ENCODE peak calls at places on chromosomes 13 and 19, in seven cellular contexts. Z, M, R, L, V, N and W are unnamed samples.

GRCh38 chr19:13997637-13997962 is 8.5 kb downstream of the RFX1 start:
- DNase-seq in L (no peak), R (no peak), N (no peak), Z (no peak), M (no peak), V (peak), W (no peak)

GRCh38 chr13:44129418-44129817 is 244.2 kb upstream of the SERP2 start:
- DNase-seq in R (no peak), Z (no peak), N (no peak), V (no peak), M (no peak), L (no peak), W (no peak)

GRCh38 chr19:46753420-46754155 is 7.3 kb upstream of the STRN4 start:
- DNase-seq in Z (peak), M (peak), R (peak), V (peak), L (peak), N (no peak), W (no peak)

GRCh38 chr13:114062754-114063153 is 69.7 kb downstream of the RASA3 start:
- DNase-seq in M (no peak), V (no peak), R (no peak), Z (no peak), L (no peak), N (no peak), W (peak)

GRCh38 chr13:38042771-38043170 is 173.2 kb upstream of the TRPC4 start:
- DNase-seq in V (peak), Z (no peak), M (no peak), R (no peak), L (no peak), N (no peak), W (peak)

GRCh38 chr13:22662771-22663170 is 518.0 kb upstream of the SGCG start:
- DNase-seq in V (no peak), N (no peak), L (no peak), Z (no peak), M (no peak), R (no peak), W (no peak)

GRCh38 chr19:4068058-4068966 is 1.6 kb upstream of the ZBTB7A start:
- DNase-seq in Z (peak), V (no peak), R (no peak), M (no peak), L (no peak), N (no peak), W (no peak)

GRCh38 chr19:31350033-31350692 is 927 bp upstream of the TSHZ3 start:
- DNase-seq in R (no peak), Z (peak), L (no peak), V (peak), N (peak), M (peak), W (peak)

GRCh38 chr13:106522112-106522511 is 13.3 kb downstream of the EFNB2 start:
- DNase-seq in M (no peak), N (no peak), R (no peak), Z (no peak), V (no peak), L (no peak), W (no peak)

GRCh38 chr13:113417008-113417735 is 36.1 kb downstream of the ADPRHL1 start:
- DNase-seq in N (no peak), Z (no peak), M (no peak), L (no peak), V (no peak), R (no peak), W (no peak)

GRCh38 chr13:23506821-23507210 is 63.4 kb upstream of the TNFRSF19 start:
- DNase-seq in M (no peak), Z (no peak), V (peak), R (no peak), L (no peak), N (no peak), W (peak)

GRCh38 chr19:40805258-40805868 is 6.4 kb downstream of the EGLN2 start:
- DNase-seq in Z (no peak), V (no peak), R (no peak), N (no peak), L (no peak), M (no peak), W (no peak)

GRCh38 chr13:27792393-27793218 is at the start of gene GSX1:
- DNase-seq in N (peak), Z (peak), M (peak), V (peak), L (peak), R (peak), W (peak)

GRCh38 chr13:74574964-74575728 is 440.9 kb upstream of the KLF12 start:
- DNase-seq in Z (peak), V (no peak), R (no peak), N (peak), L (peak), M (peak), W (no peak)

GRCh38 chr19:16061943-16062342 is 14.4 kb upstream of the TPM4 start:
- DNase-seq in V (no peak), R (no peak), L (peak), M (no peak), N (no peak), Z (no peak), W (no peak)

GRCh38 chr13:39455534-39456175 is 147.3 kb downstream of the LHFPL6 start:
- DNase-seq in M (no peak), R (peak), V (no peak), Z (no peak), L (no peak), N (no peak), W (no peak)

GRCh38 chr13:27384285-27384684 is 40.1 kb upstream of the GTF3A start:
- DNase-seq in M (no peak), R (no peak), N (no peak), V (no peak), L (no peak), Z (no peak), W (no peak)

GRCh38 chr13:73708393-73708985 is 425.7 kb downstream of the KLF12 start:
- DNase-seq in N (no peak), Z (peak), M (peak), V (peak), L (peak), R (peak), W (peak)

GRCh38 chr19:3369337-3370213 is 3.2 kb downstream of the NFIC start:
- DNase-seq in M (no peak), L (no peak), Z (peak), V (peak), N (no peak), R (peak), W (peak)

GRCh38 chr19:56839665-56840451 is 668 bp downstream of the PEG3 start:
- DNase-seq in N (peak), M (no peak), Z (peak), V (no peak), L (peak), R (peak), W (peak)

GRCh38 chr13:24038405-24038804 is 122.1 kb upstream of the SPATA13 start:
- DNase-seq in N (no peak), R (peak), V (no peak), M (no peak), Z (no peak), L (no peak), W (no peak)

GRCh38 chr13:33195693-33196464 is 89.7 kb downstream of the STARD13 start:
- DNase-seq in R (no peak), V (no peak), Z (no peak), M (no peak), L (no peak), N (no peak), W (no peak)

GRCh38 chr19:14142262-14143190 is 6.1 kb upstream of the ASF1B start:
- DNase-seq in Z (no peak), N (no peak), R (no peak), M (no peak), L (no peak), V (no peak), W (no peak)

GRCh38 chr13:113854238-113855011 is 9.5 kb downstream of the GAS6 start:
- DNase-seq in N (no peak), V (peak), R (no peak), Z (peak), L (no peak), M (no peak), W (peak)

GRCh38 chr13:71871844-71872243 is 4.8 kb upstream of the DACH1 start:
- DNase-seq in N (no peak), V (no peak), Z (no peak), M (no peak), R (no peak), L (no peak), W (no peak)

GRCh38 chr19:38304866-38305429 is 897 bp downstream of the C19orf33 start:
- DNase-seq in Z (peak), M (peak), N (no peak), R (peak), V (no peak), L (no peak), W (no peak)

GRCh38 chr13:46297338-46297737 is 85.6 kb downstream of the LRRC63 start:
- DNase-seq in V (peak), N (no peak), M (no peak), L (no peak), R (peak), Z (no peak), W (peak)

GRCh38 chr13:62046512-62046911 is 630.9 kb upstream of the PCDH20 start:
- DNase-seq in R (no peak), N (no peak), M (no peak), V (no peak), L (no peak), Z (no peak), W (no peak)

GRCh38 chr13:20528451-20528850 is 2.8 kb upstream of the CRYL1 start:
- DNase-seq in V (no peak), M (no peak), R (no peak), Z (no peak), L (no peak), N (no peak), W (no peak)

GRCh38 chr19:38190061-38190460 is 34.0 kb downstream of the DPF1 start:
- DNase-seq in L (no peak), N (no peak), M (no peak), V (no peak), R (peak), Z (no peak), W (no peak)

GRCh38 chr19:20313894-20314293 is 146.9 kb downstream of the ZNF486 start:
- DNase-seq in L (no peak), V (no peak), R (no peak), Z (no peak), N (no peak), M (no peak), W (no peak)